ENCODE peak calls at places on chromosomes 16 and 17, in four cellular contexts. One of them, this sample, is unnamed.

GRCh38 chr16:995087-995486 is 13.5 kb downstream of the SOX8 start:
- DNase-seq in EL: no peak
- DNase-seq in T-cell: no peak
- DNase-seq in activated CD4-positive, alpha-beta T cell treated with anti-CD3 and anti-CD28 coated beads, Interleukin-2, amount 50 U/mL, for 1 hour: no peak
- DNase-seq in this sample: peak

GRCh38 chr17:80825471-80826345 is 165.9 kb upstream of the CHMP6 start:
- DNase-seq in EL: no peak
- DNase-seq in T-cell: no peak
- DNase-seq in activated CD4-positive, alpha-beta T cell treated with anti-CD3 and anti-CD28 coated beads, Interleukin-2, amount 50 U/mL, for 1 hour: no peak
- DNase-seq in this sample: peak

GRCh38 chr17:63838586-63839184 is 3.8 kb downstream of the SMARCD2 start:
- DNase-seq in activated CD4-positive, alpha-beta T cell treated with anti-CD3 and anti-CD28 coated beads, Interleukin-2, amount 50 U/mL, for 1 hour: no peak
- DNase-seq in T-cell: no peak
- DNase-seq in EL: no peak
- DNase-seq in this sample: peak

GRCh38 chr17:81416612-81417011 is 21.4 kb downstream of the BAHCC1 start:
- DNase-seq in T-cell: no peak
- DNase-seq in activated CD4-positive, alpha-beta T cell treated with anti-CD3 and anti-CD28 coated beads, Interleukin-2, amount 50 U/mL, for 1 hour: no peak
- DNase-seq in EL: no peak
- DNase-seq in this sample: no peak

GRCh38 chr17:31680126-31680525 is 178.9 kb downstream of the COPRS start:
- DNase-seq in T-cell: no peak
- DNase-seq in activated CD4-positive, alpha-beta T cell treated with anti-CD3 and anti-CD28 coated beads, Interleukin-2, amount 50 U/mL, for 1 hour: no peak
- DNase-seq in EL: no peak
- DNase-seq in this sample: no peak

GRCh38 chr16:58026705-58027340 is 1.3 kb downstream of the MMP15 start:
- DNase-seq in EL: no peak
- DNase-seq in T-cell: no peak
- DNase-seq in activated CD4-positive, alpha-beta T cell treated with anti-CD3 and anti-CD28 coated beads, Interleukin-2, amount 50 U/mL, for 1 hour: no peak
- DNase-seq in this sample: no peak

GRCh38 chr17:79993390-79994221 is 42.1 kb downstream of the TBC1D16 start:
- DNase-seq in T-cell: no peak
- DNase-seq in activated CD4-positive, alpha-beta T cell treated with anti-CD3 and anti-CD28 coated beads, Interleukin-2, amount 50 U/mL, for 1 hour: peak
- DNase-seq in EL: peak
- DNase-seq in this sample: peak

GRCh38 chr16:88569614-88569984 is 604 bp upstream of the ZC3H18 start:
- DNase-seq in activated CD4-positive, alpha-beta T cell treated with anti-CD3 and anti-CD28 coated beads, Interleukin-2, amount 50 U/mL, for 1 hour: no peak
- DNase-seq in T-cell: no peak
- DNase-seq in EL: peak
- DNase-seq in this sample: peak

GRCh38 chr16:87435399-87436224 is 43.5 kb downstream of the MAP1LC3B start:
- DNase-seq in EL: peak
- DNase-seq in T-cell: no peak
- DNase-seq in activated CD4-positive, alpha-beta T cell treated with anti-CD3 and anti-CD28 coated beads, Interleukin-2, amount 50 U/mL, for 1 hour: no peak
- DNase-seq in this sample: peak

GRCh38 chr17:74922694-74923537 is at the start of gene USH1G:
- DNase-seq in activated CD4-positive, alpha-beta T cell treated with anti-CD3 and anti-CD28 coated beads, Interleukin-2, amount 50 U/mL, for 1 hour: no peak
- DNase-seq in T-cell: no peak
- DNase-seq in EL: no peak
- DNase-seq in this sample: peak

GRCh38 chr17:43995150-43995471 is 9.3 kb upstream of the NAGS start:
- DNase-seq in EL: no peak
- DNase-seq in T-cell: no peak
- DNase-seq in activated CD4-positive, alpha-beta T cell treated with anti-CD3 and anti-CD28 coated beads, Interleukin-2, amount 50 U/mL, for 1 hour: no peak
- DNase-seq in this sample: no peak

GRCh38 chr16:85004587-85005205 is 6.6 kb downstream of the ZDHHC7 start:
- DNase-seq in activated CD4-positive, alpha-beta T cell treated with anti-CD3 and anti-CD28 coated beads, Interleukin-2, amount 50 U/mL, for 1 hour: no peak
- DNase-seq in T-cell: no peak
- DNase-seq in EL: peak
- DNase-seq in this sample: peak

GRCh38 chr17:55883112-55883511 is 132.3 kb downstream of the PCTP start:
- DNase-seq in activated CD4-positive, alpha-beta T cell treated with anti-CD3 and anti-CD28 coated beads, Interleukin-2, amount 50 U/mL, for 1 hour: no peak
- DNase-seq in EL: peak
- DNase-seq in T-cell: no peak
- DNase-seq in this sample: no peak

GRCh38 chr17:8186787-8187516 is 3.0 kb downstream of the BORCS6 start:
- DNase-seq in EL: peak
- DNase-seq in T-cell: peak
- DNase-seq in activated CD4-positive, alpha-beta T cell treated with anti-CD3 and anti-CD28 coated beads, Interleukin-2, amount 50 U/mL, for 1 hour: peak
- DNase-seq in this sample: peak

GRCh38 chr17:65011047-65011446 is 45.5 kb downstream of the GNA13 start:
- DNase-seq in EL: no peak
- DNase-seq in T-cell: no peak
- DNase-seq in activated CD4-positive, alpha-beta T cell treated with anti-CD3 and anti-CD28 coated beads, Interleukin-2, amount 50 U/mL, for 1 hour: no peak
- DNase-seq in this sample: no peak

GRCh38 chr16:79299154-79299799 is 301.3 kb downstream of the MAF start:
- DNase-seq in EL: no peak
- DNase-seq in activated CD4-positive, alpha-beta T cell treated with anti-CD3 and anti-CD28 coated beads, Interleukin-2, amount 50 U/mL, for 1 hour: no peak
- DNase-seq in T-cell: no peak
- DNase-seq in this sample: no peak

GRCh38 chr16:85522842-85523601 is 90.1 kb upstream of the GSE1 start:
- DNase-seq in EL: peak
- DNase-seq in T-cell: no peak
- DNase-seq in activated CD4-positive, alpha-beta T cell treated with anti-CD3 and anti-CD28 coated beads, Interleukin-2, amount 50 U/mL, for 1 hour: no peak
- DNase-seq in this sample: peak

GRCh38 chr16:2019500-2019899 is at the start of gene NPW:
- DNase-seq in T-cell: no peak
- DNase-seq in EL: no peak
- DNase-seq in activated CD4-positive, alpha-beta T cell treated with anti-CD3 and anti-CD28 coated beads, Interleukin-2, amount 50 U/mL, for 1 hour: no peak
- DNase-seq in this sample: no peak

GRCh38 chr16:11916524-11917285 is 949 bp upstream of the GSPT1 start:
- DNase-seq in activated CD4-positive, alpha-beta T cell treated with anti-CD3 and anti-CD28 coated beads, Interleukin-2, amount 50 U/mL, for 1 hour: no peak
- DNase-seq in T-cell: no peak
- DNase-seq in EL: peak
- DNase-seq in this sample: peak

GRCh38 chr17:21166599-21167265 is 40.0 kb downstream of the DHRS7B start:
- DNase-seq in T-cell: no peak
- DNase-seq in activated CD4-positive, alpha-beta T cell treated with anti-CD3 and anti-CD28 coated beads, Interleukin-2, amount 50 U/mL, for 1 hour: no peak
- DNase-seq in EL: no peak
- DNase-seq in this sample: peak

GRCh38 chr16:54942353-54942943 is 11.8 kb downstream of the IRX5 start:
- DNase-seq in EL: no peak
- DNase-seq in T-cell: no peak
- DNase-seq in activated CD4-positive, alpha-beta T cell treated with anti-CD3 and anti-CD28 coated beads, Interleukin-2, amount 50 U/mL, for 1 hour: no peak
- DNase-seq in this sample: no peak

GRCh38 chr17:41932821-41933389 is 2.5 kb downstream of the ODAD4 start:
- DNase-seq in activated CD4-positive, alpha-beta T cell treated with anti-CD3 and anti-CD28 coated beads, Interleukin-2, amount 50 U/mL, for 1 hour: no peak
- DNase-seq in T-cell: no peak
- DNase-seq in EL: no peak
- DNase-seq in this sample: no peak

GRCh38 chr16:914453-914852 is 56.3 kb downstream of the LMF1 start:
- DNase-seq in activated CD4-positive, alpha-beta T cell treated with anti-CD3 and anti-CD28 coated beads, Interleukin-2, amount 50 U/mL, for 1 hour: no peak
- DNase-seq in EL: peak
- DNase-seq in T-cell: no peak
- DNase-seq in this sample: peak

GRCh38 chr16:67555795-67556212 is 6.5 kb upstream of the CTCF start:
- DNase-seq in T-cell: no peak
- DNase-seq in EL: peak
- DNase-seq in activated CD4-positive, alpha-beta T cell treated with anti-CD3 and anti-CD28 coated beads, Interleukin-2, amount 50 U/mL, for 1 hour: no peak
- DNase-seq in this sample: peak

GRCh38 chr16:48138543-48138942 is 17.2 kb downstream of the ABCC12 start:
- DNase-seq in T-cell: no peak
- DNase-seq in activated CD4-positive, alpha-beta T cell treated with anti-CD3 and anti-CD28 coated beads, Interleukin-2, amount 50 U/mL, for 1 hour: no peak
- DNase-seq in EL: no peak
- DNase-seq in this sample: no peak

GRCh38 chr17:31251075-31251474 is 46.0 kb downstream of the OMG start:
- DNase-seq in T-cell: no peak
- DNase-seq in EL: peak
- DNase-seq in activated CD4-positive, alpha-beta T cell treated with anti-CD3 and anti-CD28 coated beads, Interleukin-2, amount 50 U/mL, for 1 hour: no peak
- DNase-seq in this sample: no peak

GRCh38 chr17:78381601-78382168 is 3.2 kb downstream of the PGS1 start:
- DNase-seq in EL: no peak
- DNase-seq in T-cell: peak
- DNase-seq in activated CD4-positive, alpha-beta T cell treated with anti-CD3 and anti-CD28 coated beads, Interleukin-2, amount 50 U/mL, for 1 hour: no peak
- DNase-seq in this sample: peak

GRCh38 chr16:51549836-51550235 is 398.8 kb upstream of the SALL1 start:
- DNase-seq in activated CD4-positive, alpha-beta T cell treated with anti-CD3 and anti-CD28 coated beads, Interleukin-2, amount 50 U/mL, for 1 hour: no peak
- DNase-seq in T-cell: no peak
- DNase-seq in EL: no peak
- DNase-seq in this sample: no peak

GRCh38 chr16:79795556-79795955 is 195.0 kb upstream of the MAF start:
- DNase-seq in activated CD4-positive, alpha-beta T cell treated with anti-CD3 and anti-CD28 coated beads, Interleukin-2, amount 50 U/mL, for 1 hour: no peak
- DNase-seq in T-cell: no peak
- DNase-seq in EL: no peak
- DNase-seq in this sample: peak

GRCh38 chr16:7331997-7332396 is 648 bp upstream of the RBFOX1 start:
- DNase-seq in activated CD4-positive, alpha-beta T cell treated with anti-CD3 and anti-CD28 coated beads, Interleukin-2, amount 50 U/mL, for 1 hour: no peak
- DNase-seq in T-cell: no peak
- DNase-seq in EL: no peak
- DNase-seq in this sample: no peak

GRCh38 chr17:50867856-50868438 is 1.8 kb upstream of the TOB1 start:
- DNase-seq in T-cell: no peak
- DNase-seq in activated CD4-positive, alpha-beta T cell treated with anti-CD3 and anti-CD28 coated beads, Interleukin-2, amount 50 U/mL, for 1 hour: no peak
- DNase-seq in EL: no peak
- DNase-seq in this sample: no peak

GRCh38 chr17:46995841-46996571 is 17.0 kb upstream of the RPRML start:
- DNase-seq in activated CD4-positive, alpha-beta T cell treated with anti-CD3 and anti-CD28 coated beads, Interleukin-2, amount 50 U/mL, for 1 hour: no peak
- DNase-seq in T-cell: no peak
- DNase-seq in EL: peak
- DNase-seq in this sample: peak

GRCh38 chr17:78903101-78903779 is at the start of gene CEP295NL:
- DNase-seq in activated CD4-positive, alpha-beta T cell treated with anti-CD3 and anti-CD28 coated beads, Interleukin-2, amount 50 U/mL, for 1 hour: no peak
- DNase-seq in EL: no peak
- DNase-seq in T-cell: no peak
- DNase-seq in this sample: no peak

GRCh38 chr17:39970157-39970692 is 7.4 kb downstream of the GSDMA start:
- DNase-seq in EL: no peak
- DNase-seq in T-cell: no peak
- DNase-seq in activated CD4-positive, alpha-beta T cell treated with anti-CD3 and anti-CD28 coated beads, Interleukin-2, amount 50 U/mL, for 1 hour: no peak
- DNase-seq in this sample: no peak

GRCh38 chr16:49986351-49987124 is 38.5 kb upstream of the CNEP1R1 start:
- DNase-seq in activated CD4-positive, alpha-beta T cell treated with anti-CD3 and anti-CD28 coated beads, Interleukin-2, amount 50 U/mL, for 1 hour: no peak
- DNase-seq in EL: peak
- DNase-seq in T-cell: no peak
- DNase-seq in this sample: no peak

GRCh38 chr16:25024900-25025299 is 9.7 kb upstream of the ARHGAP17 start:
- DNase-seq in T-cell: no peak
- DNase-seq in activated CD4-positive, alpha-beta T cell treated with anti-CD3 and anti-CD28 coated beads, Interleukin-2, amount 50 U/mL, for 1 hour: no peak
- DNase-seq in EL: no peak
- DNase-seq in this sample: no peak

This sample was measured in epithelial cell of esophagus.